ENCODE peak calls at places on chromosome 14, in nine cellular contexts. One of them, this sample, is unnamed.

GRCh38 chr14:69345402-69345801 is 52.7 kb downstream of the ERH start:
- DNase-seq in Panc1: no peak
- DNase-seq in Caki2: no peak
- DNase-seq in HCT116: no peak
- DNase-seq in NCI-H460: no peak
- DNase-seq in H9: no peak
- DNase-seq in RPMI8226: no peak
- DNase-seq in T-helper 9 cell: no peak
- DNase-seq in posterior cingulate gyrus: no peak
- DNase-seq in this sample: no peak

GRCh38 chr14:36254020-36254614 is 66.3 kb downstream of the MBIP start:
- DNase-seq in NCI-H460: no peak
- DNase-seq in RPMI8226: no peak
- DNase-seq in Panc1: no peak
- DNase-seq in H9: peak; percentile 39
- DNase-seq in posterior cingulate gyrus: no peak
- DNase-seq in T-helper 9 cell: no peak
- DNase-seq in HCT116: no peak
- DNase-seq in Caki2: peak; percentile 28
- DNase-seq in this sample: no peak

GRCh38 chr14:38042356-38042755 is 165.3 kb upstream of the SSTR1 start:
- DNase-seq in T-helper 9 cell: no peak
- DNase-seq in HCT116: peak; percentile 49
- DNase-seq in RPMI8226: no peak
- DNase-seq in NCI-H460: no peak
- DNase-seq in H9: no peak
- DNase-seq in posterior cingulate gyrus: no peak
- DNase-seq in Panc1: no peak
- DNase-seq in Caki2: peak; percentile 69
- DNase-seq in this sample: no peak

GRCh38 chr14:94038510-94038909 is 12.4 kb downstream of the OTUB2 start:
- DNase-seq in posterior cingulate gyrus: no peak
- DNase-seq in NCI-H460: no peak
- DNase-seq in RPMI8226: no peak
- DNase-seq in HCT116: no peak
- DNase-seq in Caki2: no peak
- DNase-seq in H9: no peak
- DNase-seq in Panc1: no peak
- DNase-seq in T-helper 9 cell: no peak
- DNase-seq in this sample: no peak

GRCh38 chr14:69878251-69878650 is 965 bp upstream of the SMOC1 start:
- DNase-seq in RPMI8226: no peak
- DNase-seq in NCI-H460: no peak
- DNase-seq in posterior cingulate gyrus: no peak
- DNase-seq in T-helper 9 cell: no peak
- DNase-seq in Caki2: no peak
- DNase-seq in H9: no peak
- DNase-seq in HCT116: no peak
- DNase-seq in Panc1: no peak
- DNase-seq in this sample: no peak

GRCh38 chr14:25833341-25834121 is 764.3 kb downstream of the NOVA1 start:
- DNase-seq in H9: peak; percentile 48
- DNase-seq in RPMI8226: peak; percentile 26
- DNase-seq in NCI-H460: peak; percentile 56
- DNase-seq in Caki2: peak; percentile 8
- DNase-seq in HCT116: no peak
- DNase-seq in T-helper 9 cell: no peak
- DNase-seq in Panc1: no peak
- DNase-seq in posterior cingulate gyrus: peak; percentile 67
- DNase-seq in this sample: peak; percentile 57

GRCh38 chr14:29643415-29644206 is 284.0 kb downstream of the PRKD1 start:
- DNase-seq in Panc1: no peak
- DNase-seq in H9: no peak
- DNase-seq in RPMI8226: no peak
- DNase-seq in posterior cingulate gyrus: no peak
- DNase-seq in NCI-H460: peak; percentile 26
- DNase-seq in HCT116: no peak
- DNase-seq in T-helper 9 cell: no peak
- DNase-seq in Caki2: peak; percentile 14
- DNase-seq in this sample: no peak

GRCh38 chr14:51616724-51617409 is 34.8 kb upstream of the FRMD6 start:
- DNase-seq in posterior cingulate gyrus: no peak
- DNase-seq in RPMI8226: no peak
- DNase-seq in T-helper 9 cell: no peak
- DNase-seq in Panc1: peak; percentile 74
- DNase-seq in NCI-H460: peak; percentile 48
- DNase-seq in HCT116: peak; percentile 62
- DNase-seq in H9: no peak
- DNase-seq in Caki2: peak; percentile 74
- DNase-seq in this sample: no peak

GRCh38 chr14:52277552-52277951 is 10.1 kb downstream of the PTGDR start:
- DNase-seq in Caki2: no peak
- DNase-seq in Panc1: no peak
- DNase-seq in posterior cingulate gyrus: no peak
- DNase-seq in RPMI8226: no peak
- DNase-seq in NCI-H460: no peak
- DNase-seq in H9: no peak
- DNase-seq in HCT116: no peak
- DNase-seq in T-helper 9 cell: no peak
- DNase-seq in this sample: no peak

GRCh38 chr14:96795443-96795842 is 1.7 kb upstream of the VRK1 start:
- DNase-seq in HCT116: no peak
- DNase-seq in NCI-H460: no peak
- DNase-seq in posterior cingulate gyrus: no peak
- DNase-seq in Caki2: no peak
- DNase-seq in T-helper 9 cell: no peak
- DNase-seq in RPMI8226: no peak
- DNase-seq in Panc1: no peak
- DNase-seq in H9: no peak
- DNase-seq in this sample: no peak

GRCh38 chr14:102777711-102778615 is 714 bp downstream of the TRAF3 start:
- DNase-seq in Caki2: no peak
- DNase-seq in HCT116: no peak
- DNase-seq in posterior cingulate gyrus: no peak
- DNase-seq in Panc1: no peak
- DNase-seq in NCI-H460: no peak
- DNase-seq in T-helper 9 cell: peak; percentile 11
- DNase-seq in H9: peak; percentile 27
- DNase-seq in RPMI8226: peak; percentile 24
- DNase-seq in this sample: peak; percentile 63

GRCh38 chr14:32397871-32398640 is 69.0 kb downstream of the AKAP6 start:
- DNase-seq in RPMI8226: no peak
- DNase-seq in Caki2: peak; percentile 70
- DNase-seq in H9: no peak
- DNase-seq in NCI-H460: no peak
- DNase-seq in HCT116: no peak
- DNase-seq in posterior cingulate gyrus: no peak
- DNase-seq in Panc1: no peak
- DNase-seq in T-helper 9 cell: no peak
- DNase-seq in this sample: no peak

GRCh38 chr14:77470192-77470870 is 12.4 kb downstream of the AHSA1 start:
- DNase-seq in Panc1: no peak
- DNase-seq in NCI-H460: no peak
- DNase-seq in H9: no peak
- DNase-seq in T-helper 9 cell: no peak
- DNase-seq in posterior cingulate gyrus: no peak
- DNase-seq in Caki2: no peak
- DNase-seq in RPMI8226: no peak
- DNase-seq in HCT116: no peak
- DNase-seq in this sample: no peak

GRCh38 chr14:61203059-61203753 is 77.9 kb downstream of the TMEM30B start:
- DNase-seq in Caki2: no peak
- DNase-seq in T-helper 9 cell: no peak
- DNase-seq in NCI-H460: no peak
- DNase-seq in Panc1: no peak
- DNase-seq in H9: peak; percentile 32
- DNase-seq in RPMI8226: no peak
- DNase-seq in HCT116: no peak
- DNase-seq in posterior cingulate gyrus: no peak
- DNase-seq in this sample: no peak

GRCh38 chr14:94164685-94165431 is 9.3 kb upstream of the PPP4R4 start:
- DNase-seq in H9: peak; percentile 47
- DNase-seq in Panc1: no peak
- DNase-seq in posterior cingulate gyrus: peak; percentile 51
- DNase-seq in T-helper 9 cell: no peak
- DNase-seq in HCT116: no peak
- DNase-seq in Caki2: no peak
- DNase-seq in NCI-H460: no peak
- DNase-seq in RPMI8226: no peak
- DNase-seq in this sample: no peak

GRCh38 chr14:61254803-61255526 is 26.2 kb downstream of the TMEM30B start:
- DNase-seq in RPMI8226: no peak
- DNase-seq in Panc1: no peak
- DNase-seq in NCI-H460: no peak
- DNase-seq in HCT116: no peak
- DNase-seq in posterior cingulate gyrus: no peak
- DNase-seq in H9: peak; percentile 72
- DNase-seq in T-helper 9 cell: no peak
- DNase-seq in Caki2: no peak
- DNase-seq in this sample: no peak

GRCh38 chr14:94174622-94175402 is 690 bp downstream of the PPP4R4 start:
- DNase-seq in H9: peak; percentile 58
- DNase-seq in Panc1: no peak
- DNase-seq in posterior cingulate gyrus: peak; percentile 16
- DNase-seq in T-helper 9 cell: no peak
- DNase-seq in NCI-H460: no peak
- DNase-seq in HCT116: no peak
- DNase-seq in Caki2: no peak
- DNase-seq in RPMI8226: no peak
- DNase-seq in this sample: peak; percentile 5

GRCh38 chr14:22466520-22466919 is 122.5 kb downstream of the DAD1 start:
- DNase-seq in T-helper 9 cell: no peak
- DNase-seq in posterior cingulate gyrus: no peak
- DNase-seq in HCT116: no peak
- DNase-seq in H9: no peak
- DNase-seq in NCI-H460: no peak
- DNase-seq in RPMI8226: no peak
- DNase-seq in Panc1: no peak
- DNase-seq in Caki2: no peak
- DNase-seq in this sample: no peak

GRCh38 chr14:70317969-70318634 is 41.4 kb downstream of the COX16 start:
- DNase-seq in H9: peak; percentile 61
- DNase-seq in Caki2: peak; percentile 18
- DNase-seq in Panc1: peak; percentile 12
- DNase-seq in RPMI8226: peak; percentile 16
- DNase-seq in NCI-H460: peak; percentile 65
- DNase-seq in posterior cingulate gyrus: peak; percentile 47
- DNase-seq in T-helper 9 cell: no peak
- DNase-seq in HCT116: peak; percentile 38
- DNase-seq in this sample: peak; percentile 1

GRCh38 chr14:104979758-104980591 is 1.8 kb upstream of the AHNAK2 start:
- DNase-seq in posterior cingulate gyrus: no peak
- DNase-seq in NCI-H460: no peak
- DNase-seq in H9: peak; percentile 32
- DNase-seq in RPMI8226: peak; percentile 78
- DNase-seq in T-helper 9 cell: no peak
- DNase-seq in Panc1: no peak
- DNase-seq in HCT116: no peak
- DNase-seq in Caki2: peak; percentile 76
- DNase-seq in this sample: no peak

GRCh38 chr14:96554315-96554910 is 52.2 kb downstream of the PAPOLA start:
- DNase-seq in NCI-H460: no peak
- DNase-seq in HCT116: no peak
- DNase-seq in T-helper 9 cell: no peak
- DNase-seq in H9: no peak
- DNase-seq in Caki2: no peak
- DNase-seq in Panc1: no peak
- DNase-seq in posterior cingulate gyrus: no peak
- DNase-seq in RPMI8226: no peak
- DNase-seq in this sample: no peak

GRCh38 chr14:54467280-54467679 is 21.5 kb downstream of the GMFB start:
- DNase-seq in NCI-H460: no peak
- DNase-seq in posterior cingulate gyrus: no peak
- DNase-seq in H9: no peak
- DNase-seq in RPMI8226: no peak
- DNase-seq in T-helper 9 cell: no peak
- DNase-seq in HCT116: no peak
- DNase-seq in Caki2: no peak
- DNase-seq in Panc1: no peak
- DNase-seq in this sample: no peak

GRCh38 chr14:28678887-28679286 is 87.7 kb upstream of the FOXG1 start:
- DNase-seq in HCT116: no peak
- DNase-seq in NCI-H460: no peak
- DNase-seq in posterior cingulate gyrus: no peak
- DNase-seq in H9: no peak
- DNase-seq in T-helper 9 cell: no peak
- DNase-seq in Caki2: no peak
- DNase-seq in Panc1: no peak
- DNase-seq in RPMI8226: no peak
- DNase-seq in this sample: no peak

GRCh38 chr14:37147310-37147875 is 25.0 kb downstream of the SLC25A21 start:
- DNase-seq in Panc1: no peak
- DNase-seq in H9: no peak
- DNase-seq in T-helper 9 cell: no peak
- DNase-seq in Caki2: no peak
- DNase-seq in NCI-H460: no peak
- DNase-seq in posterior cingulate gyrus: no peak
- DNase-seq in HCT116: no peak
- DNase-seq in RPMI8226: no peak
- DNase-seq in this sample: no peak

GRCh38 chr14:92760524-92760805 is 12.0 kb upstream of the LGMN start:
- DNase-seq in NCI-H460: no peak
- DNase-seq in RPMI8226: no peak
- DNase-seq in T-helper 9 cell: no peak
- DNase-seq in Caki2: no peak
- DNase-seq in HCT116: peak; percentile 36
- DNase-seq in Panc1: no peak
- DNase-seq in posterior cingulate gyrus: no peak
- DNase-seq in H9: no peak
- DNase-seq in this sample: no peak

GRCh38 chr14:38129192-38129591 is 78.5 kb upstream of the SSTR1 start:
- DNase-seq in HCT116: no peak
- DNase-seq in RPMI8226: no peak
- DNase-seq in Panc1: no peak
- DNase-seq in posterior cingulate gyrus: no peak
- DNase-seq in H9: no peak
- DNase-seq in T-helper 9 cell: no peak
- DNase-seq in NCI-H460: no peak
- DNase-seq in Caki2: no peak
- DNase-seq in this sample: no peak

GRCh38 chr14:99275222-99275584 is 3.2 kb upstream of the BCL11B start:
- DNase-seq in NCI-H460: no peak
- DNase-seq in HCT116: no peak
- DNase-seq in T-helper 9 cell: no peak
- DNase-seq in RPMI8226: no peak
- DNase-seq in Panc1: no peak
- DNase-seq in Caki2: no peak
- DNase-seq in posterior cingulate gyrus: no peak
- DNase-seq in H9: no peak
- DNase-seq in this sample: no peak

GRCh38 chr14:26947265-26947664 is 349.4 kb upstream of the NOVA1 start:
- DNase-seq in NCI-H460: no peak
- DNase-seq in HCT116: no peak
- DNase-seq in Caki2: no peak
- DNase-seq in RPMI8226: no peak
- DNase-seq in posterior cingulate gyrus: no peak
- DNase-seq in H9: no peak
- DNase-seq in T-helper 9 cell: no peak
- DNase-seq in Panc1: no peak
- DNase-seq in this sample: no peak

GRCh38 chr14:87449016-87449415 is 544.0 kb downstream of the GALC start:
- DNase-seq in RPMI8226: no peak
- DNase-seq in Caki2: no peak
- DNase-seq in NCI-H460: no peak
- DNase-seq in H9: no peak
- DNase-seq in T-helper 9 cell: no peak
- DNase-seq in Panc1: no peak
- DNase-seq in HCT116: no peak
- DNase-seq in posterior cingulate gyrus: no peak
- DNase-seq in this sample: no peak

GRCh38 chr14:76050797-76051392 is 65.3 kb downstream of the IFT43 start:
- DNase-seq in Panc1: peak; percentile 17
- DNase-seq in Caki2: peak; percentile 35
- DNase-seq in RPMI8226: peak; percentile 57
- DNase-seq in NCI-H460: peak; percentile 61
- DNase-seq in HCT116: peak; percentile 21
- DNase-seq in posterior cingulate gyrus: peak; percentile 69
- DNase-seq in H9: no peak
- DNase-seq in T-helper 9 cell: peak; percentile 39
- DNase-seq in this sample: peak; percentile 76

GRCh38 chr14:99077076-99077843 is 194.7 kb downstream of the BCL11B start:
- DNase-seq in H9: no peak
- DNase-seq in HCT116: no peak
- DNase-seq in NCI-H460: no peak
- DNase-seq in Caki2: no peak
- DNase-seq in posterior cingulate gyrus: no peak
- DNase-seq in Panc1: no peak
- DNase-seq in RPMI8226: no peak
- DNase-seq in T-helper 9 cell: no peak
- DNase-seq in this sample: no peak

This sample was measured in NAMALWA.